ENCODE peak calls at places on chromosomes 11 and 22, in seven cellular contexts. D is keratinocyte, X is IMR-90, G is fibroblast of lung, W is K562, M is HepG2, E is mammary epithelial cell. L is an unnamed sample.

GRCh38 chr11:76830639-76831312 is 29.9 kb upstream of the ACER3 start:
- DNase-seq in M (no peak), X (peak; percentile 44), E (no peak), W (no peak), D (no peak), G (peak; percentile 43), L (no peak)

GRCh38 chr11:69385832-69386415 is 92.0 kb downstream of the MYEOV start:
- DNase-seq in D (no peak), W (no peak), X (no peak), G (no peak), M (no peak), E (no peak), L (no peak)

GRCh38 chr11:92279056-92279455 is 54.4 kb downstream of the FAT3 start:
- DNase-seq in E (no peak), X (no peak), D (no peak), G (no peak), M (no peak), W (no peak), L (no peak)

GRCh38 chr11:71179877-71180276 is 72.5 kb downstream of the SHANK2 start:
- DNase-seq in X (no peak), G (no peak), E (peak; percentile 19), W (no peak), D (no peak), M (peak; percentile 59), L (no peak)

GRCh38 chr11:68581901-68582300 is 102.4 kb upstream of the GAL start:
- DNase-seq in G (no peak), X (no peak), D (no peak), M (no peak), W (no peak), E (no peak), L (no peak)

GRCh38 chr11:71153005-71153395 is 99.4 kb downstream of the SHANK2 start:
- DNase-seq in X (peak; percentile 31), M (peak; percentile 46), E (peak; percentile 75), D (no peak), W (no peak), G (no peak), L (no peak)

GRCh38 chr22:40418366-40419201 is 48.2 kb downstream of the SGSM3 start:
- DNase-seq in M (no peak), W (no peak), D (no peak), E (no peak), X (peak; percentile 56), G (no peak), L (no peak)

GRCh38 chr22:24688294-24688693 is 85.3 kb downstream of the GGT1 start:
- DNase-seq in W (no peak), D (no peak), E (no peak), X (no peak), G (no peak), M (no peak), L (no peak)

GRCh38 chr22:29259253-29259899 is 8.4 kb downstream of the RHBDD3 start:
- DNase-seq in W (no peak), M (no peak), E (no peak), X (no peak), G (no peak), D (no peak), L (no peak)

GRCh38 chr11:63635762-63636465 is 21.7 kb upstream of the PLAAT3 start:
- DNase-seq in E (peak; percentile 37), G (peak; percentile 41), M (peak; percentile 47), X (peak; percentile 63), W (peak; percentile 73), D (no peak), L (peak; percentile 50)

GRCh38 chr11:46677991-46678740 is 22.3 kb downstream of the ARHGAP1 start:
- DNase-seq in X (peak; percentile 60), E (no peak), W (no peak), D (no peak), M (no peak), G (no peak), L (no peak)

GRCh38 chr11:46356911-46357482 is 9.7 kb downstream of the DGKZ start:
- DNase-seq in E (peak; percentile 82), W (no peak), D (no peak), G (peak; percentile 47), M (no peak), X (peak; percentile 85), L (no peak)

GRCh38 chr11:95267814-95268213 is 36.8 kb upstream of the SESN3 start:
- DNase-seq in D (no peak), X (no peak), E (no peak), G (no peak), M (no peak), W (no peak), L (no peak)

GRCh38 chr11:72904016-72904415 is 89.8 kb downstream of the ATG16L2 start:
- DNase-seq in W (no peak), D (no peak), G (no peak), X (no peak), M (no peak), E (no peak), L (no peak)
- H3K27ac ChIP-seq in W (no peak overlapping the region), D (no peak overlapping the region), G (no peak overlapping the region), X (no peak overlapping the region), M (no peak overlapping the region), E (no peak overlapping the region), L (no peak overlapping the region)

GRCh38 chr11:16606784-16607674 is 131.4 kb upstream of the C11orf58 start:
- DNase-seq in D (no peak), W (peak; percentile 54), M (no peak), X (peak; percentile 41), E (peak; percentile 56), G (peak; percentile 35), L (no peak)

GRCh38 chr11:16605971-16606783 is 132.3 kb upstream of the C11orf58 start:
- DNase-seq in M (peak; percentile 75), X (peak; percentile 96), W (peak; percentile 79), E (peak; percentile 92), D (peak; percentile 56), G (peak; percentile 87), L (peak; percentile 85)

GRCh38 chr11:16604784-16605439 is 133.5 kb upstream of the C11orf58 start:
- DNase-seq in X (peak; percentile 35), G (peak; percentile 45), W (peak; percentile 92), D (no peak), M (no peak), E (peak; percentile 66), L (peak; percentile 34)

GRCh38 chr11:16603890-16604783 is 134.3 kb upstream of the C11orf58 start:
- DNase-seq in W (peak; percentile 73), M (no peak), E (peak; percentile 23), D (no peak), G (peak; percentile 45), X (peak; percentile 58), L (peak; percentile 32)

DNA sequence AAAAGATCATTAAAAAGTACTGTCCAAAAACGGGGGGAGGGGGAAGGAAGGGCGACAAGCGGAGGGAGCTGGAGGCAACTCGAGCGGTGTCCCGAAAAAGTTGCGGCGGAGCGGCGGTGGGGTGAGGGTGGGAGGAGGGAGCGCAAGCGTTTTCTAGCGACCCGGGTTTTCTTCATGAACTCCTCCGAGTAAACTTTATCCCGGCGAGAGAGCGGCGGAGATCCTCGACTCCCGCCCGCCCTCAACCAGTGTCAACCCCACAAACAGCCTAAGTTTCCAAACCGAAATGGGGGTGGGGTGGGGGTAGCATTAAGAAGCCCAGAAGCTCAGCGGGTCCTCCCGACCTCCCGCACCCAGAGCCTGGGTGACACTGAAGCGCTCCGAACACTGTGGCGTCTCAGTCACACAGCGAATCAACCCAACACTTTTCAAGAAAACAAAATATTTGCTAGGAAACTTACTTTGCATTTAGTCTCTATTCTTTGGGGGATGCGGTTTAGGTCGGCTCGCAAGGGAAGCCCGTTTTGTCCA is 132.9 kb upstream of the C11orf58 start:
- DNase-seq in M (no peak), W (peak; percentile 50), E (peak; percentile 42), D (no peak), X (peak; percentile 44), G (peak; percentile 26), L (peak; percentile 16)
- H3K4me2 ChIP-seq in M (peak overlapping the region; percentile 74), W (peak overlapping the region; percentile 79), E (peak overlapping the region; percentile 97), D (peak overlapping the region; percentile 99), X (peak overlapping the region; percentile 78), G (peak overlapping the region; percentile 61), L (peak overlapping the region; percentile 85)

DNA sequence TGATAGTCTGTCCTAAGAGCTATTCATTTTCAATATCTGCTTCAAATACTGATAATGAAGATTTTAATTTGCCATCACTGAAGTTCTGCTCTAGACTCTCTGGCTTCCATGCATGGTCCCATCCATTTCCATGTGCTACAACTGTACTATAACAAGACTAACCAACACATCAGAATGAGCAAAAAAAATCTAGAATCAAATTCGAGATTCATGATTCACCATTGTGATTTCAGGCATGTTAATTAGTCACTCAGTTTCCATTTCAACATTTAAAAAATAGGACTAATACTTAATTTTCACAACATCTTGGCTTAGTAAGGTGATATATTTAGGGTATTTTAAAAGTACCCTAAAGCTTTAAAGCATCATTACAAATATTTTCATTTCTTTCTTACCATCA is 22.8 kb downstream of the PICALM start:
- DNase-seq in M (no peak), D (no peak), E (peak; percentile 47), W (no peak), G (peak; percentile 45), X (no peak), L (no peak)
- H3K4me1 ChIP-seq in M (peaks cover 39% of the 10 kb centered on the region), D (peaks cover 26% of the 10 kb centered on the region), E (peaks cover 42% of the 10 kb centered on the region), W (peaks cover 35% of the 10 kb centered on the region), G (peaks cover 10% of the 10 kb centered on the region), X (peaks cover 15% of the 10 kb centered on the region), L (peaks cover 12% of the 10 kb centered on the region)

GRCh38 chr11:59756496-59756840 is 1.3 kb downstream of the STX3 start:
- DNase-seq in X (no peak), W (no peak), D (no peak), E (peak; percentile 67), G (peak; percentile 45), M (no peak), L (no peak)
- H3K27ac ChIP-seq in X (no peak overlapping the region), W (peak overlapping the region; percentile 88), D (peak overlapping the region; percentile 95), E (peak overlapping the region; percentile 82), G (no peak overlapping the region), M (no peak overlapping the region), L (peak overlapping the region; percentile 32)